ENCODE peak calls at places on chromosome 19, in four cellular contexts. V, Y, Z and E are unnamed samples.
A peak's percentile ranks its signal among the peaks of the same experiment; 100 is the strongest.

GRCh38 chr19:17424743-17425365 is 5.0 kb downstream of the MVB12A start:
- DNase-seq in Z (peak; percentile 91), Y (peak; percentile 76), V (peak; percentile 90), E (peak; percentile 66)

GRCh38 chr19:54532528-54532927 is 29.9 kb downstream of the LAIR2 start:
- DNase-seq in V (no peak), Y (no peak), Z (no peak), E (no peak)

GRCh38 chr19:23318143-23318542 is 67.9 kb upstream of the ZNF724 start:
- DNase-seq in Z (no peak), V (no peak), Y (no peak), E (no peak)

GRCh38 chr19:17796838-17797168 is 1.9 kb downstream of the B3GNT3 start:
- DNase-seq in Y (no peak), Z (no peak), V (no peak), E (no peak)

GRCh38 chr19:13277104-13277809 is 127.0 kb downstream of the IER2 start:
- DNase-seq in Z (peak; percentile 72), V (peak; percentile 61), Y (peak; percentile 71), E (peak; percentile 83)

GRCh38 chr19:14577264-14577663 is 5.4 kb upstream of the NDUFB7 start:
- DNase-seq in Y (no peak), Z (no peak), V (no peak), E (no peak)

GRCh38 chr19:49555600-49556411 is 24.6 kb downstream of the NOSIP start:
- DNase-seq in Y (peak; percentile 88), Z (peak; percentile 95), V (peak; percentile 94), E (peak; percentile 29)

GRCh38 chr19:46115396-46116109 is 8.9 kb downstream of the IGFL3 start:
- DNase-seq in Z (no peak), Y (no peak), V (no peak), E (peak; percentile 61)

GRCh38 chr19:42596391-42597071 is 1.8 kb upstream of the CEACAM8 start:
- DNase-seq in Y (peak; percentile 33), V (peak; percentile 59), Z (peak; percentile 82), E (no peak)

GRCh38 chr19:57240311-57241090 is at the start of gene ZNF805:
- DNase-seq in V (peak; percentile 97), Z (peak; percentile 97), Y (peak; percentile 91), E (peak; percentile 91)

GRCh38 chr19:13429563-13429962 is 76.7 kb downstream of the CACNA1A start:
- DNase-seq in Y (no peak), Z (no peak), V (no peak), E (no peak)

GRCh38 chr19:49890349-49891311 is 6.1 kb downstream of the IL4I1 start:
- DNase-seq in Z (peak; percentile 95), V (peak; percentile 88), Y (peak; percentile 54), E (no peak)

GRCh38 chr19:57056972-57057371 is 62.8 kb upstream of the USP29 start:
- DNase-seq in Y (no peak), Z (no peak), V (no peak), E (no peak)

GRCh38 chr19:49712397-49712859 is 21.5 kb downstream of the CPT1C start:
- DNase-seq in V (peak; percentile 96), Y (no peak), Z (peak; percentile 92), E (peak; percentile 22)

GRCh38 chr19:15871570-15871969 is 26.3 kb downstream of the CYP4F2 start:
- DNase-seq in V (no peak), Y (no peak), Z (no peak), E (no peak)

GRCh38 chr19:33194527-33194883 is 375 bp downstream of the LRP3 start:
- DNase-seq in Y (no peak), Z (no peak), V (no peak), E (peak; percentile 3)

GRCh38 chr19:42176649-42176989 is 40.9 kb downstream of the DEDD2 start:
- DNase-seq in V (no peak), Y (peak; percentile 31), Z (peak; percentile 67), E (no peak)

GRCh38 chr19:40751065-40751923 is at the start of gene SNRPA:
- DNase-seq in V (peak; percentile 98), Y (peak; percentile 99), Z (peak; percentile 97), E (peak; percentile 99)

GRCh38 chr19:40747536-40747935 is 2.7 kb downstream of the ACTMAP start:
- DNase-seq in Y (no peak), V (no peak), Z (no peak), E (no peak)

GRCh38 chr19:40745402-40745780 is 4.9 kb downstream of the ACTMAP start:
- DNase-seq in V (no peak), Z (no peak), Y (no peak), E (peak; percentile 64)

GRCh38 chr19:40750285-40751064 is at the start of gene ACTMAP:
- DNase-seq in V (peak; percentile 100), Z (peak; percentile 98), Y (peak; percentile 100), E (peak; percentile 100)

GRCh38 chr19:40750035-40750284 is 317 bp downstream of the ACTMAP start:
- DNase-seq in V (no peak), Z (no peak), Y (no peak), E (no peak)
- H2BK12ac ChIP-seq in V (no peak overlapping the region), Z (peak overlapping the region; percentile 72), Y (no peak overlapping the region), E (no peak overlapping the region)

DNA sequence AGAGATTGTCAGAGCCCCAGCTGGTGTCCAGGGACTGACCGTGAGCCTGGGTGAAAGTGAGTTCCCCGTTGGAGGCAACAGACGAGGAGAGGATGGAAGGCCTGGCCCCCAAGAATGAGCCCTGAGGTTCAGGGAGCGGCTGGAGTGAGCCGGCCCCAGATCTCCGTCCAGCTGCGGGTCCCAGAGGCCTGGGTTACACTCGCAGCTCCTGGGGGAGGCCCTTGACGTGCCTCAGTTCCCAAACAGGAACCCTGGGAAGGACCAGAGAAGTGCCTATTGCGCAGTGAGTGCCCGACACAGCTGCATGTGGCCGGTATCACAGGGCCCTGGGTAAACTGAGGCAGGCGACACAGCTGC is 1.1 kb upstream of the ELANE start:
- DNase-seq in Y (no peak), Z (no peak), V (no peak), E (no peak)
- H2BK15ac ChIP-seq in Y (peak overlapping the region; percentile 94), Z (peak overlapping the region; percentile 46), V (no peak overlapping the region), E (peak overlapping the region; percentile 73)

GRCh38 chr19:6071840-6072239 is 38.5 kb downstream of the RFX2 start:
- DNase-seq in Z (no peak), Y (no peak), V (no peak), E (no peak)
- H2AK5ac ChIP-seq in Z (no peak overlapping the region), Y (no peak overlapping the region), V (no peak overlapping the region), E (no peak overlapping the region)

GRCh38 chr19:10092648-10093294 is 6.7 kb downstream of the SHFL start:
- DNase-seq in V (no peak), Y (no peak), Z (no peak), E (no peak)

GRCh38 chr19:10093295-10094186 is 7.4 kb downstream of the SHFL start:
- DNase-seq in Z (no peak), Y (no peak), V (no peak), E (no peak)

GRCh38 chr19:10095622-10095947 is 6.9 kb downstream of the ANGPTL6 start:
- DNase-seq in Y (no peak), Z (no peak), V (no peak), E (no peak)

GRCh38 chr19:10096615-10096963 is 5.9 kb downstream of the ANGPTL6 start:
- DNase-seq in Z (no peak), V (no peak), Y (no peak), E (no peak)

DNA sequence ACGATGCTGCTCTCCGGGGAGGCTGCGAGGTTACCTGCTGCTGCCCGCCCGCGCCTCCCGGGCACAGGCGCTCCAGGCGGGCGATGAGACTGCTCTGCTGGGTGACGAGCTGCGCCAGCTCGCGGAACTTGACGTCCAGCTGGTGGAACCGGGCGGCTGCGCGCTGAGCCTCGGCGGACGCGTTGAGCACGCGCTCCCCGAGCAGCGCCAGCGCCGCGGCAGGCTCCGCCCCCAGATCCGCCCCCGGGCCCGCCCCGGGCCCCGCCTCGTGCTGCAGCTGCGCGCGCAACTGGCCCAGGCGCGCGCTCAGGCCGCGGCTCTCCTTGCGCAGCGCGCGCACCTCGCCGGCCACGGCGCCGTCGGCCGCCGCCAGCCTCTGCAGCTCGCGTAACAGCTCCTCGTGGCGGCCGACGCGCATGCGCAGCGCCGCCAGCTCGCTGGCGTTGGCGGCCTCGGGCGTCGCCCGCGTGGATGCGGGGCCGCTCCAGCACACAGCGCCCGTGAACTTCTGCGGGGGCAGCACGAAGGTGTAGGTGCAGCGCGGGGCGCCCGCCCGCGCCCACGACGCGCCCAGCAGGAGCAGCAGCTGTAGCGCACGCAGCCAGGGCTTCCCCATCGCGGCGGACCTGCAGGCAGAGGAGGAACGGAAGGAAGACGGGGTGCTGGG is 6.4 kb downstream of the ANGPTL6 start:
- DNase-seq in Y (peak; percentile 83), Z (peak; percentile 96), V (peak; percentile 91), E (peak; percentile 81)
- H2BK12ac ChIP-seq in Y (peak overlapping the region; percentile 78), Z (peak overlapping the region; percentile 23), V (no peak overlapping the region), E (peak overlapping the region; percentile 79)

GRCh38 chr19:11091343-11092153 is 2.3 kb downstream of the LDLR start:
- DNase-seq in V (no peak), Y (no peak), Z (no peak), E (peak; percentile 94)
- H2BK15ac ChIP-seq in V (no peak overlapping the region), Y (no peak overlapping the region), Z (no peak overlapping the region), E (no peak overlapping the region)

DNA sequence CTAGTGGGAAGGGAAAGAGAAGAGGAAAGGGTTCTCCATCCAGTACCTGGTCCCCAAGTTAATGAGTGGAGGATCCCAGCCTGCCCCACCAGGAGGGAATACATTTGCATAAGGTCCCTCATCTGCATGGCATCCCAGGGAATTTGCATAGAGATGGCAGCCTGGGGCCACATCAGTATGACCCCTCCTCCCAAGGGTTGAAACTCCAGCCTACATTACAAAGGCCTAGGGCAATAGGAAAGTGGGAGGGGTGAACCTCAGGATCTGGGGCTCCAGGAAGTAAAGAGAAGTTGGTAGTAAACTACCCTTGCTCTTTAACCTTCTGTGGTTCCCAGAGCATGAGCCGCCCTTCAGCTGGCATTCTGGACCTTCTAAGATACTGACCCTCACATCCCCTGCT is 6.8 kb upstream of the NECTIN2 start:
- DNase-seq in V (peak; percentile 59), Z (no peak), Y (no peak), E (no peak)
- H2AK5ac ChIP-seq in V (no peak overlapping the region), Z (no peak overlapping the region), Y (no peak overlapping the region), E (no peak overlapping the region)

GRCh38 chr19:27795369-27795768 is 1417.6 kb downstream of the UQCRFS1 start:
- DNase-seq in Z (no peak), V (no peak), Y (no peak), E (no peak)
- H2BK12ac ChIP-seq in Z (no peak overlapping the region), V (no peak overlapping the region), Y (no peak overlapping the region), E (no peak overlapping the region)

GRCh38 chr19:19403373-19403901 is 2.0 kb upstream of the GATAD2A start:
- DNase-seq in Y (no peak), Z (no peak), V (no peak), E (peak; percentile 51)
- H2BK15ac ChIP-seq in Y (no peak overlapping the region), Z (no peak overlapping the region), V (no peak overlapping the region), E (no peak overlapping the region)

GRCh38 chr19:4014541-4015491 is 7.3 kb downstream of the PIAS4 start:
- DNase-seq in Z (peak; percentile 87), Y (no peak), V (peak; percentile 84), E (no peak)

GRCh38 chr19:4016486-4016885 is 8.9 kb downstream of the PIAS4 start:
- DNase-seq in Y (no peak), V (no peak), Z (no peak), E (no peak)

GRCh38 chr19:4016903-4017638 is 9.5 kb downstream of the PIAS4 start:
- DNase-seq in V (no peak), Z (no peak), Y (no peak), E (no peak)

GRCh38 chr19:4013886-4014540 is 6.5 kb downstream of the PIAS4 start:
- DNase-seq in V (no peak), Z (no peak), Y (no peak), E (no peak)

GRCh38 chr19:4015705-4016402 is 8.3 kb downstream of the PIAS4 start:
- DNase-seq in Z (no peak), V (no peak), Y (no peak), E (peak; percentile 30)
- H2AK5ac ChIP-seq in Z (no peak overlapping the region), V (no peak overlapping the region), Y (no peak overlapping the region), E (no peak overlapping the region)